ENCODE peak calls at places on chromosomes 4 and X, in five cellular contexts. F is HepG2, K is ascending aorta, A is upper lobe of left lung, X is BJ. Y is an unnamed sample.

GRCh38 chr4:183409463-183409862 is 35.0 kb upstream of the CDKN2AIP start:
- DNase-seq in X (no peak), A (no peak), K (no peak), F (peak), Y (no peak)

GRCh38 chr4:39541987-39542632 is 14.9 kb upstream of the UGDH start:
- DNase-seq in K (no peak), X (no peak), F (no peak), A (peak), Y (no peak)

GRCh38 chr4:116942315-116942714 is 143.1 kb downstream of the TRAM1L1 start:
- DNase-seq in F (no peak), X (no peak), K (no peak), A (no peak), Y (no peak)

GRCh38 chrX:15947648-15948317 is 93.2 kb upstream of the AP1S2 start:
- DNase-seq in K (no peak), F (no peak), X (peak), A (no peak), Y (no peak)

GRCh38 chr4:119131160-119131559 is 4.5 kb upstream of the MYOZ2 start:
- DNase-seq in K (no peak), F (no peak), A (no peak), X (no peak), Y (no peak)

GRCh38 chrX:45006002-45006800 is 133.2 kb downstream of the KDM6A start:
- DNase-seq in K (no peak), A (no peak), X (no peak), F (no peak), Y (peak)

GRCh38 chrX:41561045-41561444 is 113.9 kb downstream of the NYX start:
- DNase-seq in A (peak), X (peak), F (no peak), K (no peak), Y (peak)

GRCh38 chr4:7570156-7570778 is 135.5 kb upstream of the PSAPL1 start:
- DNase-seq in F (no peak), K (no peak), A (no peak), X (no peak), Y (no peak)

GRCh38 chr4:122827258-122827887 is 742 bp downstream of the FGF2 start:
- DNase-seq in K (peak), F (no peak), X (no peak), A (no peak), Y (no peak)

GRCh38 chrX:123905334-123905733 is 45.5 kb downstream of the XIAP start:
- DNase-seq in F (no peak), A (no peak), K (no peak), X (no peak), Y (no peak)

GRCh38 chr4:118927976-118928375 is 39.3 kb downstream of the SYNPO2 start:
- DNase-seq in X (no peak), A (no peak), K (peak), F (no peak), Y (no peak)

GRCh38 chrX:1222511-1223252 is 10.2 kb upstream of the CRLF2 start:
- DNase-seq in F (peak), X (no peak), K (peak), A (no peak), Y (no peak)

GRCh38 chr4:67106846-67107467 is 438.3 kb downstream of the CENPC start:
- DNase-seq in X (no peak), K (no peak), A (no peak), F (no peak), Y (peak)

GRCh38 chr4:76377922-76378321 is 43.0 kb downstream of the CCDC158 start:
- DNase-seq in F (peak), A (peak), K (no peak), X (no peak), Y (peak)

GRCh38 chr4:40301592-40301991 is 33.5 kb upstream of the CHRNA9 start:
- DNase-seq in X (no peak), F (no peak), A (no peak), K (no peak), Y (no peak)

GRCh38 chr4:8110071-8110986 is 48.3 kb downstream of the ABLIM2 start:
- DNase-seq in K (no peak), A (no peak), X (no peak), F (peak), Y (peak)

GRCh38 chrX:16970977-16971376 is 24.5 kb downstream of the REPS2 start:
- DNase-seq in K (no peak), X (no peak), A (no peak), F (no peak), Y (no peak)

GRCh38 chrX:154696328-154697045 is 43.1 kb upstream of the CTAG2 start:
- DNase-seq in K (no peak), F (no peak), A (no peak), X (no peak), Y (no peak)

GRCh38 chrX:67555578-67556203 is 11.9 kb downstream of the AR start:
- DNase-seq in K (no peak), X (no peak), A (peak), F (peak), Y (no peak)

GRCh38 chr4:7004331-7004730 is 38.8 kb upstream of the TADA2B start:
- DNase-seq in K (no peak), F (no peak), X (peak), A (no peak), Y (no peak)

GRCh38 chr4:147550626-147551250 is 66.5 kb upstream of the TMEM184C start:
- DNase-seq in F (no peak), A (no peak), X (peak), K (peak), Y (peak)

GRCh38 chr4:24988776-24989175 is 42.0 kb downstream of the LGI2 start:
- DNase-seq in F (peak), A (no peak), X (no peak), K (no peak), Y (no peak)

GRCh38 chrX:72306085-72306801 is 529 bp upstream of the CITED1 start:
- DNase-seq in X (no peak), F (no peak), K (no peak), A (no peak), Y (no peak)

GRCh38 chr4:168652818-168653217 is 156.0 kb downstream of the PALLD start:
- DNase-seq in K (no peak), X (no peak), F (no peak), A (no peak), Y (no peak)

GRCh38 chrX:135484636-135485289 is 35.7 kb upstream of the INTS6L start:
- DNase-seq in F (peak), X (peak), A (no peak), K (no peak), Y (no peak)
- TF ChIP-seq CTCF in F (peak), X (peak), A (peak), K (peak), Y (peak)

DNA sequence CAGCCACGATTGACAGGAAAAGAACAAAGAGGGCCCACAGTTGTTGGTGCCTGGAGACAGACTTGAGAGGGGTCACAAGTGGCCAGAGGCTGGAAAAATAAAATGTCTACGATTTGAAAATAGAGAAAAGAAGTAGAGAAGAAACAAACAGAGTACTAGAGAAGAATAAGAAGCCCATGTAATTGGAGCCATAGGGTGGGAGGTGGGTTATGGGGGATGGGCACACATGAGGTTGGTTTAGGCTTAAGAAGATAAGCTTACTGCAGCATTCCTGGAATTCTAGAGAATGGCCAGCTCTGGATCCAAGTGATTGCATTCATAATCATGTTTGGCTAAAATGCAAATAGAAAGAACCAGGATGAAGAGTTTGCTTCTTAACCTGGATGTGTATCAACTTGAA is 210.7 kb downstream of the MAML3 start:
- DNase-seq in X (no peak), A (no peak), K (no peak), F (no peak), Y (no peak)
- H3K4me3 ChIP-seq in X (no peak), A (no peak), K (no peak), F (no peak), Y (no peak)

DNA sequence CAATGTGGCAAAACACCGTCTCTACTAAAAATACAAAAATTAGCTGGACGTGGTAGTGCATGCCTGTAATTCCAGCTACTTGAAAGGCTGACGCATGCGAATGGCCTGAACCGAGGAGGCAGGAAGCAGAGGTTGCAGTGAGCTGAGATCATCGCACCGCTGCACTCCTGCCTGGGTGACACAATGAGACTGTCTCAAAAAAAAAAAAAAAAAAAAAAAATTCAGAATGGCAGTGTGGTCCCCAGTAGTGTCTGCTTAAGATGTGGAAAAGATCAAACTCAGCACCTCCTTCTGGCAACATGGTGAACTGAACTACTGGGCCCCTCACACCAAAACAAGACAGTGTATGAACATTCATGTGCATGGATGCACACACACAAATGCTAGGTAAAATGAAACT is 32.2 kb downstream of the SMS start:
- DNase-seq in F (no peak), A (no peak), X (no peak), K (peak), Y (no peak)
- TF ChIP-seq CTCF in F (no peak), A (no peak), X (peak), K (no peak), Y (no peak)

GRCh38 chr4:186723207-186724047 is at the start of gene FAT1:
- DNase-seq in K (peak), F (peak), X (no peak), A (peak), Y (no peak)
- H3K4me3 ChIP-seq in K (peak), F (peak), X (peak), A (peak), Y (peak)

DNA sequence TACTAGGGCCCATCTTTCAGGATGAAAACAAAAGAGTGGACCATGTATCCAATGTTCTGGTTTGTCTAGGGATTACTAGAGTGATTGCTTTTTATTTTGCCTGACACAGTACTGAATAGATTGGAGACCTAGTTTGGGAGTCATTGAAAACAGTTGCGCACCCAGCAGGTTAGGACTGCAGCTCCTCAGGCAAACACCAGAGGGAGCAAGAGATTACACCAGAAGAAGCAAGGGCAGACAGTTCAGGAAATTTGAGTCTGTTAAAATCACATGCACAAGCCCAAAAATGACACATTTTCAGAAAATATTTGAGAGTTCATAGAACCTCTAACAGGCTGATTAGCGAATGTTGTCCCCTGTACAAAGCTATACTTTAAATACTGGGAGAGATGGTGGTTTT is 55.6 kb downstream of the CYLC1 start:
- DNase-seq in A (no peak), K (no peak), X (no peak), F (no peak), Y (no peak)
- TF ChIP-seq CTCF in A (peak), K (peak), X (peak), F (peak), Y (peak)

GRCh38 chr4:139532951-139533350 is 23.1 kb downstream of the SETD7 start:
- DNase-seq in A (no peak), K (no peak), X (no peak), F (no peak), Y (peak)
- H3K4me3 ChIP-seq in A (no peak), K (no peak), X (no peak), F (no peak), Y (no peak)

Y was measured in kidney epithelial cell.